ENCODE peak calls at places on chromosomes 13 and 19, in four cellular contexts. P, A, J and W are unnamed samples.

GRCh38 chr13:37360556-37360955 is 238.0 kb downstream of the POSTN start:
- DNase-seq in A (no peak), J (no peak), P (no peak), W (no peak)

GRCh38 chr13:109251958-109252357 is 534.4 kb downstream of the IRS2 start:
- DNase-seq in J (no peak), A (no peak), P (no peak), W (no peak)

GRCh38 chr13:37769078-37769477 is 100.5 kb downstream of the TRPC4 start:
- DNase-seq in P (no peak), A (no peak), J (no peak), W (no peak)

GRCh38 chr19:469833-470232 is 9.0 kb upstream of the SHC2 start:
- DNase-seq in A (no peak), J (no peak), P (no peak), W (no peak)

GRCh38 chr13:24263652-24264051 is 45.7 kb upstream of the C1QTNF9 start:
- DNase-seq in J (no peak), P (no peak), A (peak), W (no peak)

GRCh38 chr13:67231481-67231940 is 1.4 kb upstream of the PCDH9 start:
- DNase-seq in P (no peak), A (no peak), J (no peak), W (no peak)

GRCh38 chr13:107799001-107799400 is 416.3 kb downstream of the LIG4 start:
- DNase-seq in A (no peak), P (no peak), J (no peak), W (no peak)

GRCh38 chr19:39070888-39071287 is 13.3 kb upstream of the ACP7 start:
- DNase-seq in P (no peak), A (peak), J (no peak), W (no peak)

GRCh38 chr19:19062454-19063182 is 1.2 kb upstream of the SLC25A42 start:
- DNase-seq in J (no peak), A (peak), P (no peak), W (no peak)

GRCh38 chr13:85543144-85543543 is 256.1 kb downstream of the SLITRK6 start:
- DNase-seq in P (no peak), J (no peak), A (no peak), W (no peak)

GRCh38 chr13:64697226-64697625 is 2532.9 kb downstream of the PCDH9 start:
- DNase-seq in A (no peak), P (no peak), J (no peak), W (no peak)

GRCh38 chr13:112575295-112575622 is 12.7 kb downstream of the TUBGCP3 start:
- DNase-seq in A (no peak), P (no peak), J (no peak), W (no peak)

GRCh38 chr13:94525781-94526180 is 46.3 kb upstream of the DCT start:
- DNase-seq in P (no peak), A (no peak), J (no peak), W (no peak)

GRCh38 chr13:50015263-50015662 is at the start of gene KCNRG:
- DNase-seq in A (no peak), J (no peak), P (no peak), W (no peak)

GRCh38 chr13:88384542-88384941 is 713.4 kb downstream of the SLITRK5 start:
- DNase-seq in J (no peak), A (no peak), P (no peak), W (no peak)

GRCh38 chr13:102913924-102914628 is 68.2 kb downstream of the ERCC5 start:
- DNase-seq in A (no peak), P (no peak), J (no peak), W (no peak)

GRCh38 chr13:96796234-96796633 is 198.0 kb downstream of the OXGR1 start:
- DNase-seq in A (no peak), P (no peak), J (no peak), W (no peak)

GRCh38 chr19:55259540-55260210 is 858 bp upstream of the PPP6R1 start:
- DNase-seq in J (no peak), A (no peak), P (no peak), W (no peak)

GRCh38 chr13:72255908-72256307 is 388.9 kb upstream of the DACH1 start:
- DNase-seq in A (peak), J (no peak), P (no peak), W (no peak)

GRCh38 chr19:6717036-6717435 is 3.4 kb downstream of the C3 start:
- DNase-seq in P (no peak), A (no peak), J (no peak), W (no peak)
- TF ChIP-seq CTCF in P (no peak), A (no peak), J (no peak), W (peak)

GRCh38 chr19:46240693-46241092 is 11.2 kb downstream of the IGFL1 start:
- DNase-seq in P (no peak), J (no peak), A (no peak), W (no peak)

GRCh38 chr19:46241676-46242075 is 12.1 kb downstream of the IGFL1 start:
- DNase-seq in A (no peak), J (no peak), P (no peak), W (no peak)

GRCh38 chr19:46239193-46239767 is 9.7 kb downstream of the IGFL1 start:
- DNase-seq in P (no peak), J (no peak), A (no peak), W (no peak)
- TF ChIP-seq CTCF in P (no peak), J (no peak), A (no peak), W (no peak)

DNA sequence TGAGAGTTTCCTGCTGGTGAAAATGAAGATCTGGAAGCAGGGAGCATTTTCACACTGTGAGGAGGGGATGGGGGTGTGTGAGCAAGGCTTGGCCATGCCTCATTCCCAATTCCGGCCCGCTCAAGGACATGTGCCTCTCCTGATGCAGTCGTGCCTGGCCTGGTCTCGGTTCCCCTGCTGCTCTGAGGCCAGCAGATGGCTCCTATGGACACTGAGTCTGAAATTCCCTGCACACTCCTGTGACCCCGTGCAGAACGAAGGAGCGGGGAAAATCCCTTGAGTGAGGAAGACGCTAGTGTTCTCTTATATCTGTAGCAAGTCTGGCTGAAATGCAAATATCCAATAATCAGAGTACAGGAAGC is 363 bp upstream of the ZNF763 start:
- DNase-seq in P (no peak), J (no peak), A (no peak), W (no peak)
- TF ChIP-seq CTCF in P (peak), J (no peak), A (peak), W (peak)

DNA sequence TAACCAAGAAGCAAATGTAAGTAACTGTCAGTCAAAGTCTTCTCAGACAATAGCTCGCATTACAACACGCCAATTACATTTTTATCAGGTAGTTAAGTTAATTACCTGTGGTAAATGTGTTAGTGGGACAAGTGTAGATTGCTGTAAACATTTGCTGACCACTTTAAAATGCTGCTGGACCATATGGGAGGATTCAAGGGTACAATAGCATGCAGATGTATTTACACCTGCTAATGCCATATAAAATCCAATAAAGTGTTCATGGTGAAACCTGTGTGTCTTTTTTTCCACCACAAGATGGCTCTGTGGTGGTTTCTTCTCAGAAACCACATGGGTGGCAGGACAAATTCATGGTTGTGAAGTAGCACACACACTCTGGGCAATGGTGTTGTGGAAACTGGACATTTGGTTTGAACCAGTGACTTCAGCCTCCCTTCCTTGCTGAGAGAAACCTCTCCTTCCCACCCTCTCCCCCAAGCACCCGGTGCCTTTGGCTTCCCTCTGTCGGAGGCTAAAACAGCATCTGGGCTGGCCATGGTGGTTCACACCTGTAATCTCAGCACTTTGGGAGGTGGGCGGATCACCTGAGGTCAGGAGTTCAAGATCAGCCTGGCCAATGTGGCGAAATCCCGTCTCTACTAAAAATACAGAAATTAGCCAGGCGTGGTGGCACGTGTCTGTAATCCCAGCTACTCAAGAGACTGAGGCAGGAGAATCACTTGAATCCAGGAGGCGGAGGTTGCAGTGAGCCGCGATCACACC is 18.1 kb upstream of the GTF3A start:
- DNase-seq in J (no peak), P (no peak), A (peak), W (peak)
- TF ChIP-seq CTCF in J (peak), P (peak), A (peak), W (peak)